ENCODE peak calls at places on chromosomes 4 and X, in six cellular contexts. One of them, this sample, is unnamed.

GRCh38 chr4:165192956-165193355 is 14.4 kb upstream of the KLHL2 start:
- DNase-seq in colonic mucosa: no peak
- DNase-seq in coronary artery: no peak
- DNase-seq in bronchial epithelial cell: no peak
- DNase-seq in upper lobe of right lung: no peak
- DNase-seq in esophagus squamous epithelium: no peak
- DNase-seq in this sample: no peak

GRCh38 chr4:62288803-62289541 is 1088.8 kb downstream of the ADGRL3 start:
- DNase-seq in colonic mucosa: no peak
- DNase-seq in coronary artery: no peak
- DNase-seq in bronchial epithelial cell: no peak
- DNase-seq in upper lobe of right lung: no peak
- DNase-seq in esophagus squamous epithelium: no peak
- DNase-seq in this sample: no peak

GRCh38 chr4:19462117-19462516 is 789.6 kb upstream of the SLIT2 start:
- DNase-seq in colonic mucosa: no peak
- DNase-seq in coronary artery: no peak
- DNase-seq in bronchial epithelial cell: no peak
- DNase-seq in upper lobe of right lung: no peak
- DNase-seq in esophagus squamous epithelium: no peak
- DNase-seq in this sample: no peak

GRCh38 chrX:28988246-28988645 is 401.0 kb downstream of the IL1RAPL1 start:
- DNase-seq in colonic mucosa: no peak
- DNase-seq in coronary artery: no peak
- DNase-seq in bronchial epithelial cell: no peak
- DNase-seq in upper lobe of right lung: no peak
- DNase-seq in esophagus squamous epithelium: no peak
- DNase-seq in this sample: no peak

GRCh38 chr4:5980436-5981155 is 37.6 kb downstream of the C4orf50 start:
- DNase-seq in colonic mucosa: no peak
- DNase-seq in coronary artery: peak
- DNase-seq in bronchial epithelial cell: no peak
- DNase-seq in upper lobe of right lung: no peak
- DNase-seq in esophagus squamous epithelium: no peak
- DNase-seq in this sample: no peak

GRCh38 chr4:167940217-167940616 is 152.1 kb upstream of the ANXA10 start:
- DNase-seq in colonic mucosa: no peak
- DNase-seq in coronary artery: no peak
- DNase-seq in bronchial epithelial cell: no peak
- DNase-seq in upper lobe of right lung: no peak
- DNase-seq in esophagus squamous epithelium: no peak
- DNase-seq in this sample: no peak

GRCh38 chr4:5751073-5751917 is 40.3 kb downstream of the EVC start:
- DNase-seq in colonic mucosa: no peak
- DNase-seq in coronary artery: peak
- DNase-seq in bronchial epithelial cell: peak
- DNase-seq in upper lobe of right lung: peak
- DNase-seq in esophagus squamous epithelium: no peak
- DNase-seq in this sample: peak

GRCh38 chrX:65871671-65872311 is 168.1 kb downstream of the VSIG4 start:
- DNase-seq in colonic mucosa: peak
- DNase-seq in coronary artery: no peak
- DNase-seq in bronchial epithelial cell: peak
- DNase-seq in upper lobe of right lung: no peak
- DNase-seq in esophagus squamous epithelium: no peak
- DNase-seq in this sample: peak

GRCh38 chr4:163755013-163755412 is 260.5 kb downstream of the TMA16 start:
- DNase-seq in colonic mucosa: no peak
- DNase-seq in coronary artery: no peak
- DNase-seq in bronchial epithelial cell: peak
- DNase-seq in upper lobe of right lung: no peak
- DNase-seq in esophagus squamous epithelium: no peak
- DNase-seq in this sample: no peak

GRCh38 chr4:85824166-85824945 is 349.4 kb downstream of the ARHGAP24 start:
- DNase-seq in colonic mucosa: no peak
- DNase-seq in coronary artery: no peak
- DNase-seq in bronchial epithelial cell: no peak
- DNase-seq in upper lobe of right lung: no peak
- DNase-seq in esophagus squamous epithelium: no peak
- DNase-seq in this sample: peak

GRCh38 chr4:3215256-3215655 is 33.7 kb upstream of the MSANTD1 start:
- DNase-seq in colonic mucosa: no peak
- DNase-seq in coronary artery: no peak
- DNase-seq in bronchial epithelial cell: no peak
- DNase-seq in upper lobe of right lung: peak
- DNase-seq in esophagus squamous epithelium: no peak
- DNase-seq in this sample: no peak

GRCh38 chr4:1279253-1279652 is 10.4 kb upstream of the MAEA start:
- DNase-seq in colonic mucosa: no peak
- DNase-seq in coronary artery: no peak
- DNase-seq in bronchial epithelial cell: no peak
- DNase-seq in upper lobe of right lung: no peak
- DNase-seq in esophagus squamous epithelium: no peak
- DNase-seq in this sample: no peak

GRCh38 chrX:44227981-44228380 is 115.5 kb downstream of the EFHC2 start:
- DNase-seq in colonic mucosa: no peak
- DNase-seq in coronary artery: no peak
- DNase-seq in bronchial epithelial cell: no peak
- DNase-seq in upper lobe of right lung: no peak
- DNase-seq in esophagus squamous epithelium: no peak
- DNase-seq in this sample: no peak

GRCh38 chr4:80173841-80174240 is 23.5 kb upstream of the PRDM8 start:
- DNase-seq in colonic mucosa: no peak
- DNase-seq in coronary artery: no peak
- DNase-seq in bronchial epithelial cell: no peak
- DNase-seq in upper lobe of right lung: no peak
- DNase-seq in esophagus squamous epithelium: no peak
- DNase-seq in this sample: peak

GRCh38 chr4:139913398-139913990 is 240.5 kb downstream of the MAML3 start:
- DNase-seq in colonic mucosa: peak
- DNase-seq in coronary artery: no peak
- DNase-seq in bronchial epithelial cell: peak
- DNase-seq in upper lobe of right lung: no peak
- DNase-seq in esophagus squamous epithelium: no peak
- DNase-seq in this sample: peak

GRCh38 chr4:122914292-122914904 is 8.0 kb downstream of the NUDT6 start:
- DNase-seq in colonic mucosa: no peak
- DNase-seq in coronary artery: no peak
- DNase-seq in bronchial epithelial cell: peak
- DNase-seq in upper lobe of right lung: no peak
- DNase-seq in esophagus squamous epithelium: no peak
- DNase-seq in this sample: no peak

GRCh38 chr4:135256111-135256510 is 1054.5 kb upstream of the PABPC4L start:
- DNase-seq in colonic mucosa: no peak
- DNase-seq in coronary artery: no peak
- DNase-seq in bronchial epithelial cell: no peak
- DNase-seq in upper lobe of right lung: no peak
- DNase-seq in esophagus squamous epithelium: no peak
- DNase-seq in this sample: no peak

GRCh38 chrX:17788439-17788838 is 51.1 kb downstream of the SCML1 start:
- DNase-seq in colonic mucosa: peak
- DNase-seq in coronary artery: no peak
- DNase-seq in bronchial epithelial cell: peak
- DNase-seq in upper lobe of right lung: peak
- DNase-seq in esophagus squamous epithelium: no peak
- DNase-seq in this sample: peak

GRCh38 chr4:109562457-109563237 is 2.6 kb downstream of the MCUB start:
- DNase-seq in colonic mucosa: no peak
- DNase-seq in coronary artery: no peak
- DNase-seq in bronchial epithelial cell: no peak
- DNase-seq in upper lobe of right lung: no peak
- DNase-seq in esophagus squamous epithelium: no peak
- DNase-seq in this sample: no peak

GRCh38 chrX:115378471-115378870 is 89.0 kb downstream of the LUZP4 start:
- DNase-seq in colonic mucosa: no peak
- DNase-seq in coronary artery: no peak
- DNase-seq in bronchial epithelial cell: no peak
- DNase-seq in upper lobe of right lung: no peak
- DNase-seq in esophagus squamous epithelium: no peak
- DNase-seq in this sample: peak

GRCh38 chr4:1939664-1940509 is 68.7 kb downstream of the NSD2 start:
- DNase-seq in colonic mucosa: no peak
- DNase-seq in coronary artery: no peak
- DNase-seq in bronchial epithelial cell: peak
- DNase-seq in upper lobe of right lung: no peak
- DNase-seq in esophagus squamous epithelium: no peak
- DNase-seq in this sample: peak

GRCh38 chrX:29143356-29143755 is 556.1 kb downstream of the IL1RAPL1 start:
- DNase-seq in colonic mucosa: no peak
- DNase-seq in coronary artery: no peak
- DNase-seq in bronchial epithelial cell: no peak
- DNase-seq in upper lobe of right lung: no peak
- DNase-seq in esophagus squamous epithelium: no peak
- DNase-seq in this sample: no peak

GRCh38 chr4:139684351-139684750 is 18.7 kb downstream of the MGST2 start:
- DNase-seq in colonic mucosa: no peak
- DNase-seq in coronary artery: no peak
- DNase-seq in bronchial epithelial cell: no peak
- DNase-seq in upper lobe of right lung: no peak
- DNase-seq in esophagus squamous epithelium: no peak
- DNase-seq in this sample: peak

GRCh38 chr4:74374561-74375327 is 9.8 kb downstream of the EREG start:
- DNase-seq in colonic mucosa: peak
- DNase-seq in coronary artery: no peak
- DNase-seq in bronchial epithelial cell: peak
- DNase-seq in upper lobe of right lung: peak
- DNase-seq in esophagus squamous epithelium: no peak
- DNase-seq in this sample: peak

GRCh38 chr4:54527532-54527931 is 130.2 kb upstream of the KIT start:
- DNase-seq in colonic mucosa: no peak
- DNase-seq in coronary artery: no peak
- DNase-seq in bronchial epithelial cell: no peak
- DNase-seq in upper lobe of right lung: no peak
- DNase-seq in esophagus squamous epithelium: no peak
- DNase-seq in this sample: no peak

GRCh38 chr4:29047341-29048041 is 1672.7 kb upstream of the PCDH7 start:
- DNase-seq in colonic mucosa: no peak
- DNase-seq in coronary artery: no peak
- DNase-seq in bronchial epithelial cell: no peak
- DNase-seq in upper lobe of right lung: no peak
- DNase-seq in esophagus squamous epithelium: no peak
- DNase-seq in this sample: no peak

GRCh38 chrX:124190440-124190839 is 142.0 kb upstream of the TEX13D start:
- DNase-seq in colonic mucosa: no peak
- DNase-seq in coronary artery: no peak
- DNase-seq in bronchial epithelial cell: no peak
- DNase-seq in upper lobe of right lung: no peak
- DNase-seq in esophagus squamous epithelium: no peak
- DNase-seq in this sample: no peak

GRCh38 chrX:124194209-124194608 is 138.3 kb upstream of the TEX13D start:
- DNase-seq in colonic mucosa: no peak
- DNase-seq in coronary artery: no peak
- DNase-seq in bronchial epithelial cell: no peak
- DNase-seq in upper lobe of right lung: no peak
- DNase-seq in esophagus squamous epithelium: no peak
- DNase-seq in this sample: peak

DNA sequence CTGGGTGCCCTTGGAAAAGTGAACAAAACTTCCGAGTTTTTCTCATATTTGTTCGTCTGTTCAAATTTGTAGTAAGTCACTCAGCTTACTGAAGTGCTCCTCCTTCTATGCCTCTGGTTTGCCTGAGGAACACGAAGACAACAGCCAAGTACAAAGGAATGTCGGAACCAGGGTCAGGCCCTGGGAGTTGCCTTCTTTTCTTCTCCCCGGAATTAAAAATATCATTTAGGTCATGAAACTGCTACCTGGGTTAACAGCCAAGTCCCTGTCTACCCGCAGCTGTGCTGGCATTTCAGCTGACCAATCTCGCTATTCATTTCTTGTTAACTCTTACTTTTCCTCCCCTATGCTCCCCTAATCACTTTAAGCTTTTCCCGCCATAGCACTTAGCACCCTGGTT is 137.6 kb upstream of the TEX13D start:
- DNase-seq in colonic mucosa: no peak
- DNase-seq in coronary artery: no peak
- DNase-seq in bronchial epithelial cell: no peak
- DNase-seq in upper lobe of right lung: no peak
- DNase-seq in esophagus squamous epithelium: no peak
- DNase-seq in this sample: no peak
- H3K4me3 ChIP-seq in colonic mucosa: no peak
- H3K4me3 ChIP-seq in coronary artery: no peak
- H3K4me3 ChIP-seq in bronchial epithelial cell: no peak
- H3K4me3 ChIP-seq in upper lobe of right lung: no peak
- H3K4me3 ChIP-seq in esophagus squamous epithelium: no peak
- H3K4me3 ChIP-seq in this sample: no peak

DNA sequence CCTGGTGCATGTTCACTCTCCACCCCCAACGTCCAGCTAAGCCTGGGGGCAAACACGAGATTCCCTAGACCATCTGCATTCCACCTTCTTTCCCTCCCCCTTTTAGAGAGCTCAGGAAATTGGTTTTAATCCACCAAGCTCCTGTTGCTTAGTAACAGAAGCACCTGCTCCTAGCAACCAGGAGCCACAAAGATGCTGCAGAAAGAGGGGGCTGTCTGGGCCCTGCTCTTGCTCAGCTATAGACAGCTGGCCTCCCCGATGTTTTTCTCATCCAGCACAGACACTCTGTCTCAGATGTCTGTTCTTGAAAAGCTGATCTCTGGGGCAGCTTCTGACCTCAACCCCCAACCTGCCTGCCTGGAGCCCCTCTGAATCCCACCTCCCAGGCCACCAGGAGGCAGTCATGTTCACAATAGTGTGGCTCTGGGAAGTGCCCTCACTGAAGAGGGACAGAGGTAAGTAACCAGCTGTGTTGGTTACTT is 71.5 kb downstream of the SLC16A2 start:
- DNase-seq in colonic mucosa: no peak
- DNase-seq in coronary artery: no peak
- DNase-seq in bronchial epithelial cell: no peak
- DNase-seq in upper lobe of right lung: no peak
- DNase-seq in esophagus squamous epithelium: no peak
- DNase-seq in this sample: no peak
- TF ChIP-seq CTCF in colonic mucosa: no peak
- TF ChIP-seq CTCF in coronary artery: no peak
- TF ChIP-seq CTCF in bronchial epithelial cell: no peak
- TF ChIP-seq CTCF in upper lobe of right lung: no peak
- TF ChIP-seq CTCF in esophagus squamous epithelium: no peak
- TF ChIP-seq CTCF in this sample: no peak

GRCh38 chrX:24466025-24466424 is 939 bp downstream of the PDK3 start:
- DNase-seq in colonic mucosa: no peak
- DNase-seq in coronary artery: no peak
- DNase-seq in bronchial epithelial cell: no peak
- DNase-seq in upper lobe of right lung: no peak
- DNase-seq in esophagus squamous epithelium: no peak
- DNase-seq in this sample: no peak
- H3K4me3 ChIP-seq in colonic mucosa: peak
- H3K4me3 ChIP-seq in coronary artery: peak
- H3K4me3 ChIP-seq in bronchial epithelial cell: peak
- H3K4me3 ChIP-seq in upper lobe of right lung: peak
- H3K4me3 ChIP-seq in esophagus squamous epithelium: peak
- H3K4me3 ChIP-seq in this sample: no peak

GRCh38 chrX:20143539-20143938 is 1.9 kb upstream of the EIF1AX start:
- DNase-seq in colonic mucosa: no peak
- DNase-seq in coronary artery: no peak
- DNase-seq in bronchial epithelial cell: no peak
- DNase-seq in upper lobe of right lung: no peak
- DNase-seq in esophagus squamous epithelium: no peak
- DNase-seq in this sample: no peak
- TF ChIP-seq CTCF in colonic mucosa: no peak
- TF ChIP-seq CTCF in coronary artery: no peak
- TF ChIP-seq CTCF in bronchial epithelial cell: no peak
- TF ChIP-seq CTCF in upper lobe of right lung: no peak
- TF ChIP-seq CTCF in esophagus squamous epithelium: no peak
- TF ChIP-seq CTCF in this sample: no peak